ENCODE peak calls at places on chromosomes 5 and 9, in four cellular contexts. M is upper lobe of left lung, G is kidney, I is fibroblast of lung. X is an unnamed sample.

GRCh38 chr5:40557486-40557885 is 122.2 kb upstream of the PTGER4 start:
- DNase-seq in M (no peak), G (no peak), I (peak), X (no peak)

GRCh38 chr9:7192266-7192665 is 434.5 kb downstream of the KDM4C start:
- DNase-seq in M (no peak), G (no peak), I (no peak), X (no peak)

GRCh38 chr5:56849671-56850070 is 34.3 kb downstream of the MAP3K1 start:
- DNase-seq in M (no peak), G (no peak), I (no peak), X (no peak)

GRCh38 chr9:87108639-87109038 is 161.3 kb upstream of the GAS1 start:
- DNase-seq in M (no peak), G (no peak), I (no peak), X (no peak)

GRCh38 chr9:94900222-94901018 is 173.9 kb downstream of the AOPEP start:
- DNase-seq in M (no peak), G (no peak), I (peak), X (no peak)

GRCh38 chr9:129237195-129237611 is 59.1 kb upstream of the IER5L start:
- DNase-seq in M (no peak), G (peak), I (peak), X (no peak)

GRCh38 chr5:126138475-126139005 is 284.7 kb upstream of the GRAMD2B start:
- DNase-seq in M (no peak), G (no peak), I (peak), X (no peak)

GRCh38 chr9:16406536-16407225 is 463.8 kb downstream of the BNC2 start:
- DNase-seq in M (no peak), G (no peak), I (no peak), X (no peak)

GRCh38 chr5:107794731-107795130 is 124.0 kb upstream of the EFNA5 start:
- DNase-seq in M (no peak), G (no peak), I (peak), X (no peak)

GRCh38 chr5:107799306-107799705 is 128.6 kb upstream of the EFNA5 start:
- DNase-seq in M (no peak), G (no peak), I (no peak), X (no peak)

GRCh38 chr5:107792940-107793339 is 122.2 kb upstream of the EFNA5 start:
- DNase-seq in M (no peak), G (no peak), I (no peak), X (no peak)

GRCh38 chr5:107801061-107801460 is 130.3 kb upstream of the EFNA5 start:
- DNase-seq in M (no peak), G (no peak), I (no peak), X (no peak)

DNA sequence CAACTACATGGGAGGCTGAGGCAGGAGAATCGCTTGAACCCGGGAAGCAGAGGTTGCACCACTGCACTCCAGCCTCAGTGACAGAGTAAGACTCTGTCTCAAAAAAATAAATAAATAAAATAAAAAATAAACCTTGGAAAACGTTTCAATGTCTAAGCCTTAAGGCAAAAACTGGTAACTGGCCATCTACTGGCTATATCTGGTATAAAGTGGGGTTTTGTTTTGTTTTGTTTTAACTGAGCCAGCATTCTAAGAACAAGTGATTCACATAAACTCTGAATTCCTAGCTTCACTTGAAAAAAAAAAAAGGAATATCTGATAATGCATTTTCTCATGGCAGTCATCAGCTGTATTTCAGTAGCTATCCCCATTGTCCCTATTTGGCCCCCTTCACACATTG is 126.1 kb upstream of the EFNA5 start:
- DNase-seq in M (no peak), G (no peak), I (no peak), X (no peak)
- TF ChIP-seq CTCF in M (no peak), G (no peak), I (no peak), X (no peak)

DNA sequence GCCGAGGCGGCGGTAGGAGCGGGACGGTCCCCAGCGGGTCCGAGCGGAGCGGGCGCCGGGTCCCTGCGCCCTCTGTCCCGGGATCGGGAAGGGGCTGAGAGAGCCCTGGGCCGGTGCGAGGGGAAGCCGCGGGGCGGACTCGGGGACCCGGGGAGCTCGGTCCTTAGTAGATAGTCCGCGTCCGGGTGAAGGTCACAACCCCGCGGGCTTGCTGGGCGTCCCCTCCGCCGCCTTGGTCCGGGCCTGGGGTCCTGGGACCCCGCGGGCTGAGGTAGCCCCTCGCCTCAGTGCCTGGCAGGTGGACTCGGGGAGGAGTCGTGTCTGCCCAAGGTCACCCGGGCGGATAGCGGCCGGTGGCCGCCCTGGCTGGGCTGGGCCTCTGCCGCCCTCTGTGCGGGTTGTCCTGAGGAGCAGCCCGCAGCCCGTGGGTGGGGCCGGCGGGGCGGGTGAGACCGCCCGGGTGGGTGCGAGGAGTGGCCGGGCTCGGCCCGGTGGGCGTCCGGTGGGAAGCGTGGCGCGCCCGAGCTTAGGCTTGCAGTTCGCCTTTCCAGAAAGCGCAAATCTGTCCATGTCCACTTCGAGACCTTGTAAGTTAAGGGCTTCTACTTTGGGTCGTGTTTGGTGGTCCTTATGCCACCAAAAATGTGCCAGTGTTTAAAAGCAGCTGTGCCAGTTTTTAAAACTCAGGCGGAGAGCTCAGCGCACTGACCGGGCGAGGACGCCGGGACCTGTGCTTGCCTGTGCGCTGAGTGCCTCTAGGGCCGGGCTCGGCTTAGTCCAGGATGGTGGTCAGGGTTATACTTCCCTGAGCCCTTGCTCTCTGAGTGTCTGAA is 553 bp downstream of the SDHA start:
- DNase-seq in M (peak), G (peak), I (peak), X (peak)
- TF ChIP-seq CTCF in M (no peak), G (no peak), I (no peak), X (no peak)

DNA sequence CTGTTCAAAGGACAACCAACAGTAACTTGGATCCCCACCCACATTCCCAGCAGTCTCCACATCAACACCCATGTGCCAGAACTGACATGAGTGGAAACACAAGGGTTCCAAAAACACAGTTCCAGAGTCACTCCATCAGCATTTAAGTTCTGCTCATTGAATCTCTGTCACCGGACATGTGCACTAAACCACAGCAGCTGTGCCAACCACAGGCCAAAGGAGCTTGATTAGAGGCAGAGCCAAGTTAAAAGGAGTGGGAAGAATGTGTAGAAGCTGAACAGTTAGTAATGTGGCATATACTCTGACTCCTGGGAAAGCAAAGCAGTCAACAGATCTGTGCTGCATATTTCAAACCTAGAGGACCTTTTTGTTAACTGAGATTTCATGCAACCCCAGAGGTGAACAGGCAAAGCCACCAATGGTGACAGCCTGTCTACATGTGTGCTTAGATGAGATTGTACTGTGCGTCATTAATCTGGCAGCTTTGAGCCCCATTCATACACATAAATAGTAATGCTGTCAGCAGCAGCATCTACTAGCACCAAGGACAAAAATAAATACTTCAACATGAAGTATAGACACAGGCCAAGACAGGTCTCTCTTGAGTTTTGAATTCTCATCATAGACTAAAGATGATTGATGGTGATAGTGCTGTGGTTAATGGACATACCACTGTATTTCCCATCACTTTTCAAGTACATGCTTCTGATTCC is 16.4 kb upstream of the FST start:
- DNase-seq in M (no peak), G (no peak), I (peak), X (no peak)
- TF ChIP-seq CTCF in M (no peak), G (no peak), I (no peak), X (no peak)

GRCh38 chr9:13284011-13284410 is 4.5 kb upstream of the MPDZ start:
- DNase-seq in M (no peak), G (no peak), I (peak), X (no peak)
- TF ChIP-seq CTCF in M (no peak), G (no peak), I (no peak), X (no peak)

X was measured in activated B cell treated with CpG ODN at 0.5 μM for 24 hours.